ENCODE peak calls at places on chromosomes 1 and 21, in six cellular contexts. E is HCT116, N is GM12878, V is K562, H is SK-N-SH, D is H1. Y is an unnamed sample.

GRCh38 chr1:14294860-14295259 is 303.6 kb upstream of the KAZN start:
- DNase-seq in E (no peak), N (no peak), V (no peak), H (no peak), D (no peak), Y (no peak)

GRCh38 chr21:36065497-36066036 is 4.3 kb upstream of the CBR1 start:
- DNase-seq in E (no peak), N (no peak), V (no peak), H (no peak), D (no peak), Y (peak)

GRCh38 chr1:228004331-228004871 is 2.4 kb upstream of the WNT3A start:
- DNase-seq in E (peak), N (no peak), V (peak), H (peak), D (peak), Y (peak)

GRCh38 chr1:234708700-234709395 is 98.9 kb upstream of the IRF2BP2 start:
- DNase-seq in E (no peak), N (no peak), V (no peak), H (no peak), D (no peak), Y (no peak)

GRCh38 chr21:45123440-45123839 is 49.1 kb downstream of the ADARB1 start:
- DNase-seq in E (no peak), N (no peak), V (no peak), H (no peak), D (no peak), Y (peak)

GRCh38 chr1:58813361-58813760 is 29.5 kb upstream of the JUN start:
- DNase-seq in E (no peak), N (no peak), V (no peak), H (no peak), D (no peak), Y (no peak)

GRCh38 chr1:21340230-21340564 is 49.9 kb upstream of the ECE1 start:
- DNase-seq in E (no peak), N (no peak), V (no peak), H (no peak), D (no peak), Y (no peak)

GRCh38 chr1:182599339-182599738 is 4.8 kb downstream of the RGS16 start:
- DNase-seq in E (no peak), N (no peak), V (peak), H (peak), D (peak), Y (no peak)

GRCh38 chr1:155167166-155168104 is 5.7 kb downstream of the KRTCAP2 start:
- DNase-seq in E (peak), N (no peak), V (peak), H (peak), D (peak), Y (peak)

GRCh38 chr1:203906932-203907331 is 45.5 kb downstream of the SNRPE start:
- DNase-seq in E (peak), N (no peak), V (no peak), H (no peak), D (no peak), Y (no peak)

GRCh38 chr1:230548357-230548756 is 93.9 kb upstream of the COG2 start:
- DNase-seq in E (no peak), N (no peak), V (no peak), H (no peak), D (no peak), Y (no peak)

GRCh38 chr1:168719306-168720111 is 9.5 kb downstream of the DPT start:
- DNase-seq in E (peak), N (peak), V (no peak), H (no peak), D (no peak), Y (peak)

GRCh38 chr1:157844084-157844830 is 2.6 kb upstream of the CD5L start:
- DNase-seq in E (no peak), N (no peak), V (no peak), H (no peak), D (no peak), Y (no peak)

GRCh38 chr1:13593511-13594131 is 10.0 kb downstream of the PDPN start:
- DNase-seq in E (no peak), N (no peak), V (no peak), H (no peak), D (no peak), Y (no peak)

GRCh38 chr1:6909401-6909800 is 124.1 kb downstream of the CAMTA1 start:
- DNase-seq in E (no peak), N (no peak), V (no peak), H (no peak), D (no peak), Y (no peak)

GRCh38 chr1:54326577-54327385 is 79.4 kb downstream of the SSBP3 start:
- DNase-seq in E (no peak), N (no peak), V (no peak), H (no peak), D (no peak), Y (no peak)

DNA sequence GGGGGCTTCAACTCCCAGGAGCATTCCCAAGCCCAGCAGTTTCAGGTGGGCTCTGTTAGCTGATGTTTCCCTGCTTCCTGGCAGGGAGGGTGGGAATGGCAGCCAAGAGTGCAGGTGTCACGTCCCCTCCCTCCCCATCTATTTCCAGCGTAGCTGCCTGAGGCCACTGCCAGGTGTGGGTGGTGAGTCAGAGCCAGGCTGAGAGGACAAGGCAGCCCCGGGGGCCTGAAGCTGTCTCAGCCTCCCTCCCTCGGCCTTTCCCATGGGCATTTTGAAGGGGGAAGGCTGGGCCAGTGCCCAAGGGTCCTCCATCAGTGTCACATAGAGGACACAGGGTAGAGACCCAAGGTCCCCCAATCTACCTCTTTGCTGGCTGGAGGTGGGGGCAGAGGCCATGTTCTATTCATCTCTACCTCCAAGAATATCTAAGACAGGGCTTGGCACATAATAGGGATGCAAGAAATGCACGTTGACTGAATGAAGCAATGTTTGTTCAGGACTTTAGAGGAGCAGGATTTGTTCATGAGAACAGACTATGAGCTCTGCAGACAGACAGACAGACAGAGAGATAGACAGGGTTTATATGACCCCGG is 34.4 kb upstream of the ID3 start:
- DNase-seq in E (no peak), N (no peak), V (no peak), H (no peak), D (no peak), Y (peak)
- TF ChIP-seq SIN3A in E (no peak), N (no peak), V (no peak), H (no peak), D (no peak), Y (no peak)

DNA sequence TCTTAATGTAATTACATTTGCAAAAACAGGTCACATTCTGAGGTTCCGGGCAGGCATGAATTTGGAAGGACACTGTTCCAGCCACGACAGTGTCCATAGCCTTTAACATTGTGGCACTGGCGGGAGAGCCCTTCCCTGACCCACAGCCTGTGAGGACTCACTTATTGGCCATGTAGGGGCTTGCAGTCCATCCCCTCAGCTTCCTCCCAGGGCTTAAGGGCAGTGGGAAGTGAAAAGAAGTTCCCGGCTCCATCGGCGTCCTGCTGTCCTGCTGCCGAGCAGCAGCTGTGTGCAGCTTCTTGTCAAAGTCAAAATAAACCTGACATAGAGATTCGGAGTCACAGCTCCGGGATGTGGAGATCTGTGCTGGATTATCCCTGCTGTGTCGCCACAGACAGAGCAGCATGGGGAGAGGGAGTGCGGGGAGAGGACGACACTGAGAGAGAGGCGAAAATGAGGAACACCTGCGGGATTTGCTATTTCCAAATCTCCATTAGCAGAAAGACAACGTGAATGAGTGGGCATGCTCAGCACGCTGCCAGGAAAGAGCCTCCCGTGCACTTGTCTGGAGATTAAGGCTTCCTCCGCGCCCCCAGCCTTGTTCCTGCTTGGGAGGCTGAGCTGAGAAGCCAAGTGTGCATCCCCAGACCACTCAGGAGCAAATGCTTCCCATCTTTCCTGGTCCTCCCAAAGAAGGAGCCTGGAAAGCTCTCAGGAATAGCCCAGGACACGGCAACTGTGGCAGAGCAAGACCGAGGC is 260.3 kb downstream of the ASTN1 start:
- DNase-seq in E (no peak), N (no peak), V (no peak), H (no peak), D (peak), Y (no peak)
- TF ChIP-seq YY1 in E (no peak), N (no peak), V (no peak), H (no peak), D (no peak), Y (no peak)

GRCh38 chr1:38284953-38285352 is 238.4 kb upstream of the POU3F1 start:
- DNase-seq in E (no peak), N (no peak), V (no peak), H (no peak), D (peak), Y (no peak)
- TF ChIP-seq SIN3A in E (no peak), N (no peak), V (no peak), H (no peak), D (no peak), Y (no peak)

DNA sequence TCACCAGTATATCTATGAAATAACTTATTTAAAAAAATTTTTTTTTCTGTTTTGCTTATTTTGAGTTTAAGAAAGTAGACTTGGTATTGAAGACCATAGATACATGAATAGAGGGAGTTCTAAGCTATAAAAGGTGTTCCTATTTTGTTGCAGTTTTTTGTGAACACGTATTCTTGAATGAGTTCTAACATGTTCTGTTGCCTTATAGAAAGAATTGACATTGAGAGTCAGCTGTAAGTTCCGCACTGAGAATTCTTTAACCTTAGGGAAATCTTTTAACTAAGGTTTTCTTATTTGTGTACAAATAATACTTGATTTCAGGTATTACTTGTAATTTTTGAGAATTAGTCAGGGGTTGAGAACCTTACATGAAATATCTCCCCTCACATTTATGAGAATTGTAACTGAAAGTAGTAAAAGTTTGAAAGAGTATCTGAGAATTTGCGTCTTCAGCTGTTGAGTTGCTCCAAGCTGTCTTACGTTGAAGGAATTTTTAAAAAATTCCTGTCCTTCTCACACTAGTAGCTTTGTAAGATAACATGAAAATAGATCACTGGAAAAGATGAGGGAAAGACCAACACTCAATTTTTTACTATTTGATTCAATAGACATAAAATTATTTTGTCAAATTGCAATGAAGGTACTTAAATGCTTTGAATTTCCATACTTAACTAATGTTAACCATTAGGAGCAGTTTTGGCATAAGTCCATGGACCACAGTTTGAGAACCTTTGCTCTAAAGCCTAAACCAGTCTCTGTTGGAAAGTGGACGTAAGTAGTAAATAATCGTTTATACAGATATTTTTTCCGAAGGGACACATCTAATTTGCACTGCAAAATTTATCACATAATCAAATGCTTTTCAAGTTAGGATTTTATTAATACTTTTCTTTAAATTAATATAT is 3.8 kb downstream of the DR1 start:
- DNase-seq in E (no peak), N (no peak), V (no peak), H (no peak), D (no peak), Y (peak)
- TF ChIP-seq YY1 in E (no peak), N (no peak), V (no peak), H (no peak), D (no peak), Y (no peak)

GRCh38 chr1:91831132-91831930 is 54.6 kb downstream of the TGFBR3 start:
- DNase-seq in E (no peak), N (no peak), V (no peak), H (no peak), D (no peak), Y (no peak)

GRCh38 chr1:91828007-91828321 is 58.0 kb downstream of the TGFBR3 start:
- DNase-seq in E (no peak), N (no peak), V (no peak), H (no peak), D (no peak), Y (no peak)

GRCh38 chr1:91828583-91829281 is 57.2 kb downstream of the TGFBR3 start:
- DNase-seq in E (no peak), N (no peak), V (no peak), H (no peak), D (no peak), Y (no peak)

GRCh38 chr1:91829293-91830153 is 56.4 kb downstream of the TGFBR3 start:
- DNase-seq in E (no peak), N (no peak), V (no peak), H (no peak), D (no peak), Y (no peak)

DNA sequence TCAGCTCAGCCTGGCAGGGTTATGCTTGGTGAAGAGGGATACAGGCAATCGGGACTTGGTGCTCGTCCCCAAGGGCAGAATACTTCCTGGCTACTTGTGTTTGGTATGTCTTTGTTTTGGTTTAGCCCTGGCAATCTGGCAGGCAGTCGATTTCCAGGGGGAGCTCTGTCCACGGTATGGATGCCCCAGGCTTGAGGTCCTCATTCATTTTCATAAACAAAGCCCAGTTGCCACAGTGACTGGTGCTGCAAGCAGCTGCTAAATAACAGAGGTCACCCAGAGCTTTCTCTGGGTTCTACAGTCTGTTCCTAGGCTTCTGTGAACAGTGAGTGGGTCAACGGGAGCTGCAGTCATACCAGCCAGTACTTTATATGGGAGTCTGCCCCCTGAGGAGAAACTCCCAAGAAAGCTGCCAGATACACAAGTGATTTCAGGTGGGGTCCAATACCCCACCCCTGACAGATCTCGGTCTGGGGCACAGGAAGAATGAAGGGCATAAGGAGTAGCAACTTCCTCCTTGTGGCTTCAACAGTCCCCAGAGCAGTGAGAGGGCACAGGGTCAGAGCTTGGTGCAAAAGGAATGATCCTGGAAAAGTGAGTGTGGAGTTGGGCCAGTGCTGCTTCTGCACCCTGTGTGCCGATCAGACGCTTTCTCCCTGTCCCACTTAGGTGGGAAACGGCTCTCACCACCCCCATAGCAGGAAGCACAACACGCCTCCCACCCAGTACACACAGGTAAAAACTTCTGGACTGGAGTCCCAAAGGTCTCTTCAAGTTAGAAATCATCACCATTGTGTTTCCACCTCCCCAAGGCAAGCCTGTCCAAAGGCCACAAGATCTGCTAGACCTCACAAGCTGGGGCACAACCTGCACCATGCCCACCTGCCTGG is 55.5 kb downstream of the TGFBR3 start:
- DNase-seq in E (no peak), N (no peak), V (no peak), H (no peak), D (no peak), Y (peak)
- TF ChIP-seq SIN3A in E (no peak), N (no peak), V (no peak), H (no peak), D (no peak), Y (no peak)

DNA sequence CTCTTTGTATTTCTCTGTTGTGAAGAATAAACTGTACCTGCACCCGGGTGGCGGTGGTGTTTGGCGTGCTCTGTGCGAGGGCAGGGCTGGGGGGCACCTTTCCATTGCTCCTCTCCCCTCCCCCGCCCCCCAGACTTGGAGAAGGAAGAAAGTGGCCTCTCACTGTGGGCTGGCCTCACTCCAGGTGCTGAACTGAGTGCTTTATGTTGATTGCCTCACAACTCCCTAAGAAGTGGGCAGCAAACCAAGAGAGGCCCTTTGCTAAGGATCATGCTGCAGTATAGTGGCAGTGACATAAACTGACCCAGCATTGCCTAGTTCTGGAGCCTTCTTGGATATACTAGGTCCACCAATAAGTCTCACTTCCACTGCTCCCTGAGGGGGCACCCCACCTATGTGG is 20.2 kb downstream of the A3GALT2 start:
- DNase-seq in E (no peak), N (no peak), V (no peak), H (no peak), D (no peak), Y (no peak)
- TF ChIP-seq YY1 in E (no peak), N (no peak), V (no peak), H (no peak), D (no peak), Y (no peak)

GRCh38 chr1:164719676-164720075 is 160.7 kb downstream of the PBX1 start:
- DNase-seq in E (no peak), N (no peak), V (no peak), H (no peak), D (no peak), Y (no peak)

GRCh38 chr1:164713446-164714204 is 154.6 kb downstream of the PBX1 start:
- DNase-seq in E (no peak), N (no peak), V (no peak), H (no peak), D (no peak), Y (no peak)

GRCh38 chr1:164720329-164721036 is 161.5 kb downstream of the PBX1 start:
- DNase-seq in E (no peak), N (no peak), V (no peak), H (no peak), D (no peak), Y (no peak)

GRCh38 chr1:164718821-164719220 is 159.8 kb downstream of the PBX1 start:
- DNase-seq in E (no peak), N (no peak), V (no peak), H (no peak), D (no peak), Y (no peak)

DNA sequence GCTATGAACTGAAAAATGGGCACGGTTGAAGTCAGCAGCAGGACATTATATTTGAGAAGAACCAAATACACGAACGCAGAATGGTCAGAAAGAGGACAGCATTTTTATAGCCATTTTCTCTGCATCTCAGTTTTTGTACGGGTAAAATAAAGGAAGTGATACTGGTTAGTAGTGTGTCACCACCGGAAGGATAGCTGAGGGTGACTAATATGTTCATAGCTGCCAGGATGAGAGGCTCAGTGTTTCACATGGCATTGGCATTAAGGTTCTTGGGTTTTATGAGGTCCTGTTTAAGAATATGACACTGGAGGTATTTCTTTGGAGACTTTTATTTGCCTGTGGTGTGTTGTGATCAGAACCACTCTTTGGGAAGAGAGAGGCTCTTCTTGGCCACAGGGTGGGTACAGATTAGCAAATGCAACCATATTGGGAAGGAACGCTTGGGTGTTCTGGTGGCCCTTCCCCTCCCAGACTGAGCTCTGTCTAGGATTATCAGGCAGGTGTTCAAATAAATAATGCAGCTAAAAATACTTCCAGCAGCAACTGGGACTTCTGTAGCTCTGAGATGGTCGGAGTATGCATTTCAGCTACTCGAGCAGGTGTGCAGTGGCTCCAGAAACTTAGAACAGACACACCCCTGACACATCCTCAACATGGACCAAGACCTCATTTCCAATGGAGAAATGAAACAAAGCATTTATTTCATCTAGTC is 158.2 kb downstream of the PBX1 start:
- DNase-seq in E (no peak), N (no peak), V (no peak), H (no peak), D (no peak), Y (no peak)
- TF ChIP-seq SIN3A in E (no peak), N (no peak), V (no peak), H (no peak), D (no peak), Y (no peak)